ENCODE peak calls at places on chromosomes 13 and 19, in five cellular contexts. One of them, this sample, is unnamed.

GRCh38 chr19:35268546-35269424 is at the start of gene USF2:
- DNase-seq in GM23338: peak
- DNase-seq in GM04503: no peak
- DNase-seq in LHCN-M2: peak
- DNase-seq in H54: peak
- DNase-seq in this sample: peak

GRCh38 chr13:42102961-42103688 is 54.7 kb downstream of the DGKH start:
- DNase-seq in LHCN-M2: no peak
- DNase-seq in GM23338: no peak
- DNase-seq in H54: no peak
- DNase-seq in GM04503: no peak
- DNase-seq in this sample: no peak

GRCh38 chr19:31413353-31413752 is 64.1 kb upstream of the TSHZ3 start:
- DNase-seq in GM23338: no peak
- DNase-seq in LHCN-M2: no peak
- DNase-seq in H54: no peak
- DNase-seq in GM04503: no peak
- DNase-seq in this sample: no peak

GRCh38 chr19:52200044-52200443 is 10.2 kb downstream of the PPP2R1A start:
- DNase-seq in GM04503: peak
- DNase-seq in LHCN-M2: peak
- DNase-seq in GM23338: no peak
- DNase-seq in H54: no peak
- DNase-seq in this sample: peak

GRCh38 chr13:57634829-57635165 is 3.3 kb downstream of the PCDH17 start:
- DNase-seq in GM04503: no peak
- DNase-seq in GM23338: peak
- DNase-seq in H54: no peak
- DNase-seq in LHCN-M2: no peak
- DNase-seq in this sample: no peak

GRCh38 chr13:98848736-98849135 is 96.3 kb upstream of the SLC15A1 start:
- DNase-seq in GM04503: no peak
- DNase-seq in H54: no peak
- DNase-seq in GM23338: no peak
- DNase-seq in LHCN-M2: no peak
- DNase-seq in this sample: peak

GRCh38 chr13:112587767-112588489 is at the start of gene TUBGCP3:
- DNase-seq in GM23338: peak
- DNase-seq in LHCN-M2: peak
- DNase-seq in H54: peak
- DNase-seq in GM04503: no peak
- DNase-seq in this sample: peak

GRCh38 chr13:110298566-110299321 is 8.2 kb downstream of the COL4A1 start:
- DNase-seq in GM23338: peak
- DNase-seq in LHCN-M2: no peak
- DNase-seq in GM04503: no peak
- DNase-seq in H54: no peak
- DNase-seq in this sample: peak

GRCh38 chr13:85108356-85108755 is 690.9 kb downstream of the SLITRK6 start:
- DNase-seq in GM04503: no peak
- DNase-seq in GM23338: no peak
- DNase-seq in LHCN-M2: no peak
- DNase-seq in H54: no peak
- DNase-seq in this sample: no peak

GRCh38 chr19:917323-918151 is at the start of gene KISS1R:
- DNase-seq in LHCN-M2: no peak
- DNase-seq in GM04503: no peak
- DNase-seq in H54: no peak
- DNase-seq in GM23338: peak
- DNase-seq in this sample: no peak

GRCh38 chr13:108077284-108077683 is 138.1 kb downstream of the LIG4 start:
- DNase-seq in GM23338: no peak
- DNase-seq in GM04503: no peak
- DNase-seq in LHCN-M2: no peak
- DNase-seq in H54: no peak
- DNase-seq in this sample: no peak

GRCh38 chr19:5828661-5829566 is 10.6 kb downstream of the FUT6 start:
- DNase-seq in LHCN-M2: no peak
- DNase-seq in GM23338: peak
- DNase-seq in GM04503: no peak
- DNase-seq in H54: no peak
- DNase-seq in this sample: no peak

GRCh38 chr13:69935043-69935442 is 172.6 kb upstream of the ATXN8OS start:
- DNase-seq in H54: no peak
- DNase-seq in GM04503: no peak
- DNase-seq in LHCN-M2: no peak
- DNase-seq in GM23338: no peak
- DNase-seq in this sample: no peak

GRCh38 chr19:5553892-5554291 is 13.9 kb downstream of the TINCR start:
- DNase-seq in GM04503: no peak
- DNase-seq in LHCN-M2: no peak
- DNase-seq in H54: no peak
- DNase-seq in GM23338: no peak
- DNase-seq in this sample: no peak